ENCODE peak calls at places on chromosomes 5 and 9, in nine cellular contexts. B is T1000; T is midbrain; P is activated CD4-positive, alpha-beta T cell treated with anti-CD3 and anti-CD28 coated beads, Interleukin-2, amount 10 ng/mL, durations not matched to agents 7 days and 5 days; E is SW 1271; W is CMK; R is uterus; X is colonic mucosa; M is neural crest cell. O is an unnamed sample.

GRCh38 chr9:129568560-129569505 is 52.1 kb downstream of the C9orf50 start:
- DNase-seq in W (no peak), E (no peak), T (peak), M (peak), P (no peak), B (no peak), X (peak), R (peak), O (no peak)

GRCh38 chr5:114657342-114658130 is 295.7 kb downstream of the KCNN2 start:
- DNase-seq in R (no peak), P (no peak), T (no peak), B (no peak), E (no peak), X (no peak), W (no peak), M (no peak), O (no peak)

GRCh38 chr9:100086097-100086496 is 12.7 kb downstream of the ERP44 start:
- DNase-seq in P (no peak), W (no peak), B (no peak), M (no peak), T (no peak), X (no peak), E (no peak), R (no peak), O (no peak)

GRCh38 chr5:142874537-142874936 is 104.4 kb downstream of the ARHGAP26 start:
- DNase-seq in E (no peak), W (no peak), X (peak), M (no peak), B (no peak), T (peak), R (peak), P (no peak), O (no peak)

GRCh38 chr5:91252916-91253315 is 130.2 kb downstream of the ARRDC3 start:
- DNase-seq in X (no peak), P (no peak), E (no peak), B (no peak), T (no peak), M (no peak), W (no peak), R (no peak), O (no peak)

GRCh38 chr9:136291306-136292025 is 12.4 kb downstream of the CCDC187 start:
- DNase-seq in E (no peak), X (no peak), R (no peak), B (no peak), T (no peak), P (no peak), M (no peak), W (no peak), O (no peak)

GRCh38 chr5:60743511-60744314 is 43.7 kb upstream of the DEPDC1B start:
- DNase-seq in E (no peak), T (no peak), P (no peak), X (no peak), R (no peak), W (no peak), B (no peak), M (no peak), O (no peak)

GRCh38 chr5:150129813-150130492 is 25.7 kb downstream of the PDGFRB start:
- DNase-seq in M (peak), R (peak), T (peak), B (peak), E (peak), W (peak), P (peak), X (peak), O (no peak)

GRCh38 chr5:119021333-119021732 is 33.0 kb upstream of the DTWD2 start:
- DNase-seq in T (no peak), X (no peak), W (no peak), B (no peak), M (no peak), E (no peak), P (no peak), R (no peak), O (no peak)

GRCh38 chr5:14406554-14406849 is 175.1 kb upstream of the OTULINL start:
- DNase-seq in T (no peak), M (no peak), R (no peak), E (no peak), W (no peak), B (peak), P (no peak), X (no peak), O (no peak)

GRCh38 chr5:124536333-124536732 is 210.1 kb downstream of the ZNF608 start:
- DNase-seq in M (no peak), T (no peak), P (no peak), E (no peak), R (no peak), X (no peak), B (no peak), W (no peak), O (no peak)

GRCh38 chr5:90855296-90855990 is 296.8 kb downstream of the ADGRV1 start:
- DNase-seq in E (no peak), R (no peak), P (no peak), M (no peak), T (no peak), X (no peak), W (no peak), B (no peak), O (no peak)

GRCh38 chr5:98791110-98791509 is 17.6 kb downstream of the RGMB start:
- DNase-seq in T (no peak), W (no peak), X (no peak), B (no peak), M (no peak), E (no peak), P (no peak), R (no peak), O (no peak)

GRCh38 chr9:127353882-127354281 is 43.1 kb upstream of the SLC2A8 start:
- DNase-seq in T (no peak), X (no peak), M (no peak), E (no peak), W (no peak), R (no peak), P (no peak), B (no peak), O (no peak)

GRCh38 chr5:203246-203645 is 12.0 kb downstream of the LRRC14B start:
- DNase-seq in W (no peak), X (no peak), T (no peak), R (no peak), B (no peak), E (no peak), P (no peak), M (no peak), O (no peak)

GRCh38 chr9:112028242-112029221 is 131.9 kb downstream of the UGCG start:
- DNase-seq in W (no peak), E (no peak), X (no peak), B (no peak), R (no peak), T (no peak), M (no peak), P (peak), O (no peak)

GRCh38 chr9:80503692-80504400 is 932.1 kb downstream of the TLE4 start:
- DNase-seq in X (no peak), P (no peak), T (no peak), E (no peak), W (no peak), B (no peak), R (no peak), M (no peak), O (no peak)

GRCh38 chr5:172145870-172146747 is 41.9 kb downstream of the STK10 start:
- DNase-seq in P (no peak), M (no peak), X (peak), B (no peak), R (no peak), W (no peak), E (no peak), T (no peak), O (no peak)

GRCh38 chr5:154782812-154783592 is 27.8 kb downstream of the LARP1 start:
- DNase-seq in E (no peak), P (no peak), X (no peak), T (no peak), B (no peak), W (no peak), M (no peak), R (no peak), O (no peak)

GRCh38 chr5:131270809-131271208 is 7.0 kb downstream of the CDC42SE2 start:
- DNase-seq in W (no peak), P (no peak), E (peak), T (no peak), M (no peak), B (no peak), R (no peak), X (no peak), O (no peak)

GRCh38 chr9:127183814-127184582 is 61.6 kb upstream of the ANGPTL2 start:
- DNase-seq in W (no peak), B (no peak), M (no peak), X (no peak), P (no peak), E (no peak), R (peak), T (no peak), O (no peak)

O was measured in vagina.